ENCODE peak calls at places on chromosomes 3 and 15, in ten cellular contexts. K is GM03348; Z is A172; H is brain microvascular endothelial cell; S is stromal cell of bone marrow; U is fibroblast of pulmonary artery; P is CD14-positive monocyte; Q is PC-9; I is head of caudate nucleus; R is activated naive CD4-positive, alpha-beta T cell treated with anti-CD3 and anti-CD28 coated beads, Interleukin-2, amount 50 U/mL, for 72 hours. A is an unnamed sample.

GRCh38 chr15:70120109-70120508 is 22.4 kb upstream of the TLE3 start:
- DNase-seq in K (no peak), Z (no peak), H (no peak), S (no peak), U (no peak), P (no peak), Q (no peak), I (no peak), R (no peak), A (no peak)

GRCh38 chr3:84965141-84965540 is 6.4 kb downstream of the CADM2 start:
- DNase-seq in K (no peak), Z (no peak), H (no peak), S (no peak), U (peak), P (no peak), Q (no peak), I (peak), R (no peak), A (no peak)

GRCh38 chr3:160973067-160973466 is 132.1 kb downstream of the B3GALNT1 start:
- DNase-seq in K (no peak), Z (no peak), H (no peak), S (no peak), U (no peak), P (no peak), Q (no peak), I (no peak), R (no peak), A (peak)

GRCh38 chr3:79551997-79552396 is 215.8 kb downstream of the ROBO1 start:
- DNase-seq in K (no peak), Z (no peak), H (no peak), S (no peak), U (no peak), P (no peak), Q (no peak), I (no peak), R (no peak), A (no peak)

GRCh38 chr3:16950845-16951244 is 66.1 kb downstream of the PLCL2 start:
- DNase-seq in K (no peak), Z (no peak), H (no peak), S (no peak), U (no peak), P (no peak), Q (no peak), I (no peak), R (no peak), A (no peak)

GRCh38 chr3:155869664-155870063 is 786 bp upstream of the GMPS start:
- DNase-seq in K (no peak), Z (no peak), H (no peak), S (no peak), U (no peak), P (no peak), Q (no peak), I (no peak), R (no peak), A (no peak)

GRCh38 chr3:66582721-66583141 is 81.9 kb upstream of the LRIG1 start:
- DNase-seq in K (peak), Z (no peak), H (peak), S (peak), U (no peak), P (no peak), Q (no peak), I (no peak), R (peak), A (no peak)

GRCh38 chr3:47781326-47781684 is 388 bp downstream of the SMARCC1 start:
- DNase-seq in K (peak), Z (no peak), H (peak), S (no peak), U (peak), P (no peak), Q (no peak), I (peak), R (peak), A (no peak)

GRCh38 chr15:78098131-78098755 is 5.9 kb downstream of the SH2D7 start:
- DNase-seq in K (no peak), Z (no peak), H (no peak), S (no peak), U (no peak), P (no peak), Q (no peak), I (no peak), R (no peak), A (no peak)

GRCh38 chr3:30752961-30753360 is 141.5 kb downstream of the GADL1 start:
- DNase-seq in K (peak), Z (peak), H (peak), S (peak), U (peak), P (peak), Q (peak), I (no peak), R (no peak), A (no peak)

GRCh38 chr15:74402873-74403589 is 30.7 kb downstream of the SEMA7A start:
- DNase-seq in K (no peak), Z (no peak), H (no peak), S (no peak), U (no peak), P (no peak), Q (no peak), I (no peak), R (peak), A (no peak)

GRCh38 chr15:32956006-32956405 is 238.2 kb downstream of the GREM1 start:
- DNase-seq in K (peak), Z (peak), H (peak), S (peak), U (peak), P (no peak), Q (no peak), I (no peak), R (no peak), A (peak)